ENCODE peak calls at places on chromosome 18, in four cellular contexts. One of them, this sample, is unnamed.

GRCh38 chr18:811192-812122 is 585 bp downstream of the YES1 start:
- DNase-seq in neuronal stem cell: peak; percentile 60
- DNase-seq in H1: peak; percentile 81
- DNase-seq in IMR-90: peak; percentile 26
- DNase-seq in this sample: peak; percentile 71

GRCh38 chr18:911025-911424 is 6.4 kb downstream of the ADCYAP1 start:
- DNase-seq in neuronal stem cell: no peak
- DNase-seq in H1: no peak
- DNase-seq in IMR-90: no peak
- DNase-seq in this sample: no peak

GRCh38 chr18:79857082-79857661 is 59.4 kb downstream of the KCNG2 start:
- DNase-seq in neuronal stem cell: no peak
- DNase-seq in H1: peak; percentile 50
- DNase-seq in IMR-90: peak; percentile 58
- DNase-seq in this sample: peak; percentile 56

GRCh38 chr18:65753520-65753919 is 2.7 kb downstream of the CDH7 start:
- DNase-seq in neuronal stem cell: peak; percentile 43
- DNase-seq in H1: no peak
- DNase-seq in IMR-90: no peak
- DNase-seq in this sample: peak; percentile 85

GRCh38 chr18:5066380-5066977 is 130.6 kb downstream of the AKAIN1 start:
- DNase-seq in neuronal stem cell: no peak
- DNase-seq in H1: peak; percentile 68
- DNase-seq in IMR-90: no peak
- DNase-seq in this sample: peak; percentile 71

GRCh38 chr18:8468911-8469310 is 140.3 kb upstream of the RAB12 start:
- DNase-seq in neuronal stem cell: no peak
- DNase-seq in H1: peak; percentile 32
- DNase-seq in IMR-90: peak; percentile 23
- DNase-seq in this sample: no peak

GRCh38 chr18:44041553-44042418 is 638.9 kb upstream of the SETBP1 start:
- DNase-seq in neuronal stem cell: no peak
- DNase-seq in H1: no peak
- DNase-seq in IMR-90: no peak
- DNase-seq in this sample: no peak

GRCh38 chr18:8341481-8342230 is 267.6 kb upstream of the RAB12 start:
- DNase-seq in neuronal stem cell: no peak
- DNase-seq in H1: no peak
- DNase-seq in IMR-90: peak; percentile 75
- DNase-seq in this sample: peak; percentile 25

GRCh38 chr18:73691118-73691517 is 456.5 kb downstream of the FBXO15 start:
- DNase-seq in neuronal stem cell: no peak
- DNase-seq in H1: no peak
- DNase-seq in IMR-90: peak; percentile 95
- DNase-seq in this sample: peak; percentile 7

GRCh38 chr18:22701795-22702194 is 231.3 kb upstream of the RBBP8 start:
- DNase-seq in neuronal stem cell: no peak
- DNase-seq in H1: no peak
- DNase-seq in IMR-90: no peak
- DNase-seq in this sample: no peak

GRCh38 chr18:57780318-57781127 is 22.6 kb downstream of the ATP8B1 start:
- DNase-seq in neuronal stem cell: no peak
- DNase-seq in H1: no peak
- DNase-seq in IMR-90: peak; percentile 94
- DNase-seq in this sample: peak; percentile 62

GRCh38 chr18:41967680-41968079 is 12.6 kb downstream of the PIK3C3 start:
- DNase-seq in neuronal stem cell: no peak
- DNase-seq in H1: no peak
- DNase-seq in IMR-90: no peak
- DNase-seq in this sample: no peak

GRCh38 chr18:78630356-78630755 is 349.3 kb upstream of the SALL3 start:
- DNase-seq in neuronal stem cell: no peak
- DNase-seq in H1: no peak
- DNase-seq in IMR-90: no peak
- DNase-seq in this sample: no peak

GRCh38 chr18:9806905-9807304 is 78.9 kb upstream of the TXNDC2 start:
- DNase-seq in neuronal stem cell: no peak
- DNase-seq in H1: no peak
- DNase-seq in IMR-90: no peak
- DNase-seq in this sample: no peak

GRCh38 chr18:66136039-66136438 is 385.2 kb downstream of the CDH7 start:
- DNase-seq in neuronal stem cell: peak; percentile 73
- DNase-seq in H1: no peak
- DNase-seq in IMR-90: no peak
- DNase-seq in this sample: peak; percentile 79

GRCh38 chr18:24198461-24198860 is 59.6 kb downstream of the CABYR start:
- DNase-seq in neuronal stem cell: no peak
- DNase-seq in H1: no peak
- DNase-seq in IMR-90: no peak
- DNase-seq in this sample: no peak

GRCh38 chr18:59564516-59564915 is 132.7 kb downstream of the CCBE1 start:
- DNase-seq in neuronal stem cell: no peak
- DNase-seq in H1: no peak
- DNase-seq in IMR-90: no peak
- DNase-seq in this sample: no peak

GRCh38 chr18:23588836-23589560 is 2.7 kb upstream of the NPC1 start:
- DNase-seq in neuronal stem cell: no peak
- DNase-seq in H1: no peak
- DNase-seq in IMR-90: no peak
- DNase-seq in this sample: peak; percentile 64

GRCh38 chr18:76759056-76759455 is 63.3 kb upstream of the ZNF236 start:
- DNase-seq in neuronal stem cell: no peak
- DNase-seq in H1: no peak
- DNase-seq in IMR-90: no peak
- DNase-seq in this sample: no peak

GRCh38 chr18:48826806-48827205 is 124.0 kb downstream of the SMAD7 start:
- DNase-seq in neuronal stem cell: no peak
- DNase-seq in H1: no peak
- DNase-seq in IMR-90: no peak
- DNase-seq in this sample: no peak

GRCh38 chr18:80179857-80180558 is 67.3 kb downstream of the PARD6G start:
- DNase-seq in neuronal stem cell: no peak
- DNase-seq in H1: no peak
- DNase-seq in IMR-90: no peak
- DNase-seq in this sample: no peak

GRCh38 chr18:64294967-64295366 is 146.1 kb upstream of the LINC00305 start:
- DNase-seq in neuronal stem cell: no peak
- DNase-seq in H1: no peak
- DNase-seq in IMR-90: no peak
- DNase-seq in this sample: peak; percentile 13

GRCh38 chr18:3973191-3973590 is 481.9 kb downstream of the DLGAP1 start:
- DNase-seq in neuronal stem cell: no peak
- DNase-seq in H1: no peak
- DNase-seq in IMR-90: no peak
- DNase-seq in this sample: no peak

GRCh38 chr18:73683618-73684238 is 463.9 kb downstream of the FBXO15 start:
- DNase-seq in neuronal stem cell: no peak
- DNase-seq in H1: no peak
- DNase-seq in IMR-90: peak; percentile 30
- DNase-seq in this sample: no peak

GRCh38 chr18:76460482-76460881 is 34.6 kb downstream of the ZNF516 start:
- DNase-seq in neuronal stem cell: no peak
- DNase-seq in H1: no peak
- DNase-seq in IMR-90: peak; percentile 34
- DNase-seq in this sample: no peak

GRCh38 chr18:9506046-9506792 is 30.9 kb downstream of the RALBP1 start:
- DNase-seq in neuronal stem cell: no peak
- DNase-seq in H1: no peak
- DNase-seq in IMR-90: peak; percentile 16
- DNase-seq in this sample: peak; percentile 45

GRCh38 chr18:12048827-12049175 is 44.8 kb upstream of the ANKRD62 start:
- DNase-seq in neuronal stem cell: no peak
- DNase-seq in H1: no peak
- DNase-seq in IMR-90: peak; percentile 80
- DNase-seq in this sample: no peak

GRCh38 chr18:5370332-5370731 is 74.8 kb upstream of the ZBTB14 start:
- DNase-seq in neuronal stem cell: no peak
- DNase-seq in H1: no peak
- DNase-seq in IMR-90: peak; percentile 19
- DNase-seq in this sample: peak; percentile 7

GRCh38 chr18:45664824-45665763 is 49.8 kb downstream of the SLC14A2 start:
- DNase-seq in neuronal stem cell: peak; percentile 74
- DNase-seq in H1: peak; percentile 70
- DNase-seq in IMR-90: peak; percentile 68
- DNase-seq in this sample: peak; percentile 77

GRCh38 chr18:45663646-45664045 is 48.4 kb downstream of the SLC14A2 start:
- DNase-seq in neuronal stem cell: no peak
- DNase-seq in H1: no peak
- DNase-seq in IMR-90: no peak
- DNase-seq in this sample: no peak

GRCh38 chr18:45658756-45659155 is 43.5 kb downstream of the SLC14A2 start:
- DNase-seq in neuronal stem cell: no peak
- DNase-seq in H1: no peak
- DNase-seq in IMR-90: peak; percentile 48
- DNase-seq in this sample: no peak

GRCh38 chr18:45666006-45666405 is 50.7 kb downstream of the SLC14A2 start:
- DNase-seq in neuronal stem cell: no peak
- DNase-seq in H1: no peak
- DNase-seq in IMR-90: no peak
- DNase-seq in this sample: peak; percentile 44

DNA sequence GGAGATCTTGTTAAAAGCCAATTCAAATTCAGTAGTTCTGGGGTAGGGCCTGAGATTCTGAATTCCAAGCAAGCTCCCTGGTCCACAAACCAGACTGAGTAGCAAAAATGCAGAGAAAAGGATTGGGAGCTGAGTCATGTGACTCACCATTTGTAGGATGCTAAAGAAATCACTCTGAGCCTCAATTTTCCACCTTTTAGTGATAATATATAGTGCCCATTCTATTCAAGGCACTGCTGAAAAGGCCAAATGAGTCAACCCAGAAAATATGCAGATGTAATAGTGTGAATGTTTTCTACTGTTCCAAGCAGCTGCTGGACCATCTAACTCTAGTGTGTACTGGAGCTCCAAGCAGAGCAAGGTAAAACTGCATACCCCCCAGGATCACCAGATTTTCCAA is 47.2 kb downstream of the SLC14A2 start:
- DNase-seq in neuronal stem cell: no peak
- DNase-seq in H1: no peak
- DNase-seq in IMR-90: peak; percentile 76
- DNase-seq in this sample: no peak
- H2AK5ac ChIP-seq in neuronal stem cell: no peak overlapping the region
- H2AK5ac ChIP-seq in H1: no peak overlapping the region
- H2AK5ac ChIP-seq in IMR-90: no peak overlapping the region
- H2AK5ac ChIP-seq in this sample: no peak overlapping the region

DNA sequence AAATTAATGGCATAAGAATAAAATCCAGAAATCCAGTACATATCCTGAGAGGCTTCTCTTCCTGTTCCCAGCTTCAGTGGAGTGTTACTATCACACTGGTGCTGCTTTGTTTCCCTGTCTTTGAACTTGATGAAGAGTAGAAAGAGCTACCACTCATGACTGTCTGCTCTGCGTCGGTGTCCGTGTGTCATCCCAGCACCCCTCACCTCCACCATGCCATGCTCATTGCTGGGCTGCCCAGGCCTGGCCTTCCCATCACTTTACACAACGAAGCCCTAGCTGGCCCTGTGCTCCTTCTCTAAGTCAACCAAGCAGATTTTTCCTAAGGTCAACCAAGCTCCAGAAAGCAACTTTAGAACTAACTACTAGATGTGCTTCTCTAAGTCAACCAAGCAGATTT is 215.4 kb downstream of the DOK6 start:
- DNase-seq in neuronal stem cell: no peak
- DNase-seq in H1: no peak
- DNase-seq in IMR-90: no peak
- DNase-seq in this sample: no peak
- H3K23ac ChIP-seq in neuronal stem cell: no peak overlapping the region
- H3K23ac ChIP-seq in H1: no peak overlapping the region
- H3K23ac ChIP-seq in IMR-90: no peak overlapping the region
- H3K23ac ChIP-seq in this sample: no peak overlapping the region

GRCh38 chr18:36388310-36388709 is 90.8 kb downstream of the FHOD3 start:
- DNase-seq in neuronal stem cell: no peak
- DNase-seq in H1: no peak
- DNase-seq in IMR-90: no peak
- DNase-seq in this sample: no peak

GRCh38 chr18:36389811-36390581 is 92.5 kb downstream of the FHOD3 start:
- DNase-seq in neuronal stem cell: no peak
- DNase-seq in H1: no peak
- DNase-seq in IMR-90: no peak
- DNase-seq in this sample: no peak

GRCh38 chr18:36389027-36389426 is 91.5 kb downstream of the FHOD3 start:
- DNase-seq in neuronal stem cell: no peak
- DNase-seq in H1: no peak
- DNase-seq in IMR-90: no peak
- DNase-seq in this sample: no peak

GRCh38 chr18:36386150-36386920 is 88.8 kb downstream of the FHOD3 start:
- DNase-seq in neuronal stem cell: no peak
- DNase-seq in H1: no peak
- DNase-seq in IMR-90: no peak
- DNase-seq in this sample: no peak

DNA sequence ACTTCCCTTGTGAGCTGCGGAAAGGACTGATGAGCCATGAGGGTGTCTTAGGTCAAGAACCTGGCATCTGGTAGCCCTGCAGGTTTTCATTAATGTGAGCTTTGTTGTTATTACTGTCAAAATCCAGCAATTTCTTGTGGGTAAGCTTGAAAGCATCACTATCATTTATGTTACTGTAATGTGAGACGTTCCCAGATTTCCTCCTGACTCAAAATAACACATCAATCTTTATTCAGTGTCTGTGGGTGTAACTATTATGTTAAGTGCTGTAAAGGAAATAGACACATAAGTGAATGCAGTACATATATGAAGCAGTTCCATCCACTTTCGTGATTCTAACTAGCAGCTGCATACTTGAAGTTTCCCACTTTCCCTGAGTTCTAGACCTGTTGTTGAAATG is 89.8 kb downstream of the FHOD3 start:
- DNase-seq in neuronal stem cell: no peak
- DNase-seq in H1: no peak
- DNase-seq in IMR-90: peak; percentile 27
- DNase-seq in this sample: no peak
- H2AK5ac ChIP-seq in neuronal stem cell: no peak overlapping the region
- H2AK5ac ChIP-seq in H1: no peak overlapping the region
- H2AK5ac ChIP-seq in IMR-90: peak overlapping the region; percentile 49
- H2AK5ac ChIP-seq in this sample: no peak overlapping the region

DNA sequence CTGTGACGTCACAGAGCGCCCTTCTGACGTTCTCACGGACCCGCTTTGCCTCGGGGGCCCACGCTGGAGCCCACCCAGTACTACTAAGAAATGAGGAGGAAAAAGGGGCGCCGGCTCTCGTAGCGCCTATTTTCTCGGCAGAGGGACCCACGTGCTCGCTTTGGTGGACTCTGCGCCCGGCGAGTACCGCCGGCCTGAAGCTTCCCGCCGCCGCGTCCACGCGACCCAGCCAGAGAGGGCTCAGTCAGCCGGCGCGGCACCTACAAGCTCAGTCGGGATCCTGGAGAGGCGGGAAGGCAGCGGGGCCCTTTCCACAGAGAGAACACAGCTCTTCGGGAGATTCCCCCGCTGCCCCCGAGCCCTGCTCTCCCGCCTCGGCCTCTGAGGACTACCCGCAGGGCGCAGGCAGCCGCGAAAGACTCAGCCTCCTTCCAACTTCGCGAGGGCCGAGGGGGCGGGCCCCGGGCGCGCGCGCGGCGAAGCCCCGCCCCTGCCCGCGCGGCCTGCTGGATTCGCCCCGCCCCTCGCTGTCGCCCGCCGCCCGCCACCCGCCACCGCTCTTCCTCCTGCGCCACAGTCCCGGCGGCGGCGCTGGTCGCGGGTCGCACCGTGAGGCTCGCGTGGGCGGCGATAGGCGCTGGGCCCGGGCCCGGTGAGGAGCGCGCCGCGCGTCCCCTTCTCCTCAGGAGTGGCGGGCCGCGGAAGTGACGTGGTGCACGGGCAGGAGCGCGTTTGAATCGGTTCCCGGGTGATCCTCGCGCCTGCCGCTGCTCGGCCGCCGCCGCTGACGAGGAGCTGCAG is at the start of gene SMCHD1:
- DNase-seq in neuronal stem cell: peak; percentile 83
- DNase-seq in H1: peak; percentile 87
- DNase-seq in IMR-90: peak; percentile 78
- DNase-seq in this sample: peak; percentile 86
- H3K23ac ChIP-seq in neuronal stem cell: peak within 1 kb of the TSS; percentile 98
- H3K23ac ChIP-seq in H1: no peak within 1 kb of the TSS
- H3K23ac ChIP-seq in IMR-90: peak within 1 kb of the TSS; percentile 98
- H3K23ac ChIP-seq in this sample: peak within 1 kb of the TSS; percentile 80